ENCODE peak calls at places on chromosomes 1 and 21, in four cellular contexts. C is PC-9, O is fibroblast of lung, L is H1. U is an unnamed sample.
A peak's percentile ranks its signal among the peaks of the same experiment; 100 is the strongest.

GRCh38 chr1:41742219-41742618 is 176.5 kb downstream of the HIVEP3 start:
- DNase-seq in O (peak; percentile 89), C (no peak), L (no peak), U (no peak)

GRCh38 chr1:5477716-5478115 is 514.5 kb downstream of the NPHP4 start:
- DNase-seq in L (no peak), C (no peak), O (no peak), U (no peak)

GRCh38 chr1:239255628-239256160 is 130.7 kb upstream of the CHRM3 start:
- DNase-seq in C (no peak), L (no peak), O (no peak), U (no peak)

GRCh38 chr1:208134491-208134890 is 109.7 kb downstream of the PLXNA2 start:
- DNase-seq in L (no peak), O (no peak), C (no peak), U (no peak)

GRCh38 chr1:181083842-181084605 is 4.5 kb upstream of the IER5 start:
- DNase-seq in L (no peak), C (peak; percentile 56), O (no peak), U (no peak)

GRCh38 chr1:224502459-224503160 is 68.0 kb upstream of the WDR26 start:
- DNase-seq in O (no peak), C (no peak), L (no peak), U (no peak)

GRCh38 chr1:14848203-14848602 is 249.7 kb downstream of the KAZN start:
- DNase-seq in O (no peak), L (no peak), C (no peak), U (no peak)

GRCh38 chr21:35102488-35103407 is 53.6 kb upstream of the RUNX1 start:
- DNase-seq in L (no peak), C (no peak), O (no peak), U (no peak)

GRCh38 chr21:42105916-42106315 is 34.8 kb downstream of the UMODL1 start:
- DNase-seq in C (no peak), O (no peak), L (no peak), U (no peak)

DNA sequence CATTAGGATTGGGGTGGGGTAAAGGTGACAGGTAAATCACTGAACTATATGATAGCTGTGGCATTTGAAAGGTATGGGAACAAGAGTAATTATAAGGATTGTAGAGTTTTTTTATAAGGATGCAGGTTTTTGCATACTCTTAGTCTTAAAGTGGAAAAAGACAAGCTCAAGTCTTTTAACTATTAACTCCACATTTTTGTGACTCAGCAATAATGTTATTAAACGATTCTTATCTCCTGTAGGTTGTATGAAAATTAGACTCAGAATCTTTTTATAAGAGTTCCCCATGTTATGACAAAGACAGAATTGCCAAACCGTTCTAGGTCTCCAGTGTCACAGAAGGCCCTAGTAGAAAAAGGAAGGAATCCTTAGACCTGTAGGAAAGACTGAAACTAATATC is 49.9 kb upstream of the TTLL7 start:
- DNase-seq in O (no peak), L (no peak), C (no peak), U (no peak)
- H2AFZ ChIP-seq in O (no peak overlapping the region), L (no peak overlapping the region), C (no peak overlapping the region), U (no peak overlapping the region)

DNA sequence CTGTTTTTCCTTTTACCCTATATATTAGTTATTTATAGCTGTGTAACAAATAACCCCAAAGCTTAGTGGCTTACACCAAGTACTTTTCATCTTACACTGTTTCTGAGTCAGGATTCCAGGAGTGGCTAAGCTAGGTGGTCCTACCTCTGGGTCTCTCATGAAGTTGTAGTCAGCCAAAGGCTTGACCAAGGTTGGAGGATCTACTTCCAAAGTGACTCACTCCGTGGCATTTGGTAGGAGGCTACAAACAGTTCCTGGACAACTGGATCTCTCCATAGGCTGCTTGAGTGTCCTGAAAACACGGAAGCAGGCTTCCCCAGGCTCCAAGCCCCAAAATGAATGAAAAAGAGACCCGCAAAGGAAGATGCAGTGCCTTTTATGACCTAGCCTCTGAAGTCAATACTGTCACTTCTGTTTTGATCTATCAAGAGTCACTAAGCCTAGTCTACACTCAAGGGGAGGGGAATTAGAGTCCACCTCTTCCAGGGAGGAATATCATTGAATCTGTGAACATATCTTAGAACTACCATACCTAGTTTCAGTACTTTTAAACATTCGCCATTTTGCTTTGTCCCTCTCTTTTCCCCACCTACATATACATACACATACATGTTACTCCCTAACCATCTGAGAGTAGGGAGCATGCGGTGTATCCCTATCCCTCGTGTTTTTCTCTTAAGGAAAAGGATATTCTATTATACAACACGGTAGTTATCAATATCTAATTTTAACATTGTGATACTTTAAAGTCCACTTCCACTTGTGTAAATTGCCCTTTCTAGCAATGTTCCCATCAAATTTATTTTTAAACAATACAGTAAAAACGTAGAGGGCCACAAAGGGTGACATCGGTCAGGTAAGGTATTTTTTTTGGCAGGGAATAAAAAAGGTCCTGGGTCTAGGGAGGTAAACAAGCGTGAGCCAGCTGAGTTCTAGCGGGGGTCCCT is 67.2 kb downstream of the SLC35A3 start:
- DNase-seq in O (peak; percentile 70), C (peak; percentile 86), L (no peak), U (no peak)
- H2AFZ ChIP-seq in O (peak overlapping the region; percentile 82), C (peak overlapping the region; percentile 87), L (peak overlapping the region; percentile 91), U (peak overlapping the region; percentile 59)

GRCh38 chr1:91684599-91685196 is 184.0 kb downstream of the CDC7 start:
- DNase-seq in O (peak; percentile 29), C (no peak), L (no peak), U (no peak)
- H2AFZ ChIP-seq in O (no peak overlapping the region), C (no peak overlapping the region), L (no peak overlapping the region), U (no peak overlapping the region)

DNA sequence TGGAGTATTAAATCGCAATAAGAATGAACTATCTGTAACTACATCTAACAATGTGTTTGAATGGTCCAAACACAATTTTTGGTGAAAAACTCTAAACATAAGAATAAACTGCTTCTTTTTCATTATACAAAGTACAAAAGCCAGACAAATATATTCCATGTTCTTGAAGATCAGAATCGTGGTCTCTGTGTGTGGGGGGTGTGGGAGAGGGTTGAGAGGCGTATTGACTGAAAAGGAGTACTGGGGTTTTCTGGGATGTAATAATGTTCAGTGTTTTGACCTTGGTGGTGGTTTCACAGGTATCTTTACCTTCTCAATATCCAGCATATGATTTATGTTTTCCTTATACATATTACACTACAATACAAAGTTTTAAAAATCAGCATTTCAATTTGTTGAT is 764 bp upstream of the CFH start:
- DNase-seq in C (no peak), O (no peak), L (no peak), U (no peak)
- H2AFZ ChIP-seq in C (no peak overlapping the region), O (peak overlapping the region; percentile 14), L (no peak overlapping the region), U (no peak overlapping the region)

DNA sequence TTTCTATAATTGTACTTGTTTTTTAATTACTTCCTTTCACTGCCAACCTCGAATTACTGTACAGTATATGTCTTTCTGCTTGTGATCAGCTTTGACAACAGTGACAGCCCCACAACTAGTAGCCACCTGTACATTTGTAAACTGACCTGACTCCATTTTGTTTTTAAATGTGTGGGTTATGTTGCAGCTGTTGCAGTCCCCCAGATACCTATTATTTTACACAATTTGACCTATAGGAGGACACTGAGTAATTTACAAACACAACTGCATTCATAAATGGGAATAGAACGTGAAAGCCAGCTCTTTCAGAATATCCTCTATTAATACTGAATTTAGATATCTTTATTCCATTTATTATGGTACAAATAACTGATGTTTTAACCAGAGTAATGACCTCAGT is 2.5 kb upstream of the VAMP3 start:
- DNase-seq in O (no peak), C (no peak), L (no peak), U (no peak)
- H2AFZ ChIP-seq in O (no peak overlapping the region), C (no peak overlapping the region), L (no peak overlapping the region), U (no peak overlapping the region)

U was measured in keratinocyte.